ENCODE peak calls at places on chromosome 4, in seven cellular contexts. V is Jurkat, Clone E6-1; Y is posterior vena cava; M is germinal center; Z is left cardiac atrium; U is hypothalamus; J is Peyer's patch. L is an unnamed sample.

GRCh38 chr4:151629097-151629783 is 131.6 kb downstream of the GATB start:
- DNase-seq in U (no peak), Y (no peak), V (no peak), Z (no peak), M (no peak), J (no peak), L (no peak)

GRCh38 chr4:123418486-123418931 is 21.9 kb downstream of the SPRY1 start:
- DNase-seq in Y (no peak), V (no peak), Z (no peak), M (no peak), J (no peak), U (no peak), L (peak)

GRCh38 chr4:67877086-67877485 is 6.7 kb downstream of the TMPRSS11D start:
- DNase-seq in V (no peak), Y (no peak), Z (no peak), J (no peak), U (no peak), M (no peak), L (no peak)

GRCh38 chr4:106034751-106035150 is 139.5 kb downstream of the NPNT start:
- DNase-seq in Z (no peak), J (no peak), M (no peak), V (no peak), U (no peak), Y (no peak), L (no peak)

GRCh38 chr4:147550626-147551250 is 66.5 kb upstream of the TMEM184C start:
- DNase-seq in V (no peak), Z (no peak), U (no peak), Y (no peak), J (no peak), M (no peak), L (no peak)

GRCh38 chr4:87430038-87430437 is 7.7 kb downstream of the NUDT9 start:
- DNase-seq in M (no peak), J (no peak), Y (no peak), V (no peak), U (no peak), Z (no peak), L (no peak)

GRCh38 chr4:16573181-16573580 is 325.3 kb downstream of the LDB2 start:
- DNase-seq in V (no peak), M (no peak), Y (no peak), Z (no peak), J (no peak), U (no peak), L (no peak)

GRCh38 chr4:54566608-54567007 is 91.1 kb upstream of the KIT start:
- DNase-seq in Y (no peak), Z (no peak), V (peak), J (no peak), U (no peak), M (no peak), L (no peak)

GRCh38 chr4:5822617-5823016 is 70.3 kb downstream of the CRMP1 start:
- DNase-seq in U (no peak), V (no peak), M (no peak), Y (no peak), Z (no peak), J (peak), L (no peak)

GRCh38 chr4:76688737-76689078 is 209.2 kb downstream of the SOWAHB start:
- DNase-seq in U (no peak), Z (no peak), V (no peak), J (no peak), Y (no peak), M (peak), L (no peak)

GRCh38 chr4:4327652-4328121 is 37.6 kb downstream of the ZBTB49 start:
- DNase-seq in Z (peak), M (peak), V (no peak), Y (peak), J (no peak), U (no peak), L (no peak)

GRCh38 chr4:180336494-180337090 is 1906.6 kb upstream of the TENM3 start:
- DNase-seq in U (no peak), V (no peak), Z (no peak), Y (no peak), J (no peak), M (no peak), L (no peak)

GRCh38 chr4:77156533-77156911 is 485 bp upstream of the CCNG2 start:
- DNase-seq in U (peak), Y (peak), V (peak), Z (peak), M (peak), J (peak), L (peak)

GRCh38 chr4:25882226-25882625 is 19.4 kb upstream of the SEL1L3 start:
- DNase-seq in V (no peak), U (no peak), J (no peak), Z (no peak), M (no peak), Y (no peak), L (no peak)

GRCh38 chr4:150004481-150004880 is 73.8 kb upstream of the DCLK2 start:
- DNase-seq in Z (no peak), M (no peak), V (no peak), J (no peak), Y (no peak), U (no peak), L (no peak)

GRCh38 chr4:16752150-16752549 is 146.3 kb downstream of the LDB2 start:
- DNase-seq in J (no peak), Y (no peak), V (peak), U (no peak), M (no peak), Z (no peak), L (no peak)

GRCh38 chr4:147103403-147103946 is 157.8 kb upstream of the TTC29 start:
- DNase-seq in J (no peak), Z (peak), M (no peak), U (no peak), Y (peak), V (no peak), L (no peak)

GRCh38 chr4:26238782-26239647 is 81.8 kb upstream of the RBPJ start:
- DNase-seq in M (no peak), J (no peak), Z (no peak), V (no peak), Y (no peak), U (no peak), L (no peak)